ENCODE peak calls at places on chromosome 15, in eight cellular contexts. H is heart left ventricle, W is amniotic stem cell, N is neuronal stem cell, E is AG08395, C is T47D, J is astrocyte of the spinal cord, Z is activated B cell treated with CpG ODN at 0.5 μM for 24 hours. P is an unnamed sample.

GRCh38 chr15:65311760-65312159 is 7.3 kb downstream of the RNU5B-1 start:
- DNase-seq in H (no peak), W (no peak), N (no peak), E (no peak), C (no peak), J (no peak), Z (no peak), P (no peak)

GRCh38 chr15:85527907-85528306 is 147.5 kb downstream of the AKAP13 start:
- DNase-seq in H (peak), W (peak), N (no peak), E (peak), C (no peak), J (peak), Z (no peak), P (no peak)

GRCh38 chr15:99324082-99324620 is 72.9 kb downstream of the LRRC28 start:
- DNase-seq in H (no peak), W (peak), N (no peak), E (peak), C (no peak), J (peak), Z (no peak), P (peak)

GRCh38 chr15:95059346-95059905 is 828.1 kb downstream of the MCTP2 start:
- DNase-seq in H (no peak), W (no peak), N (no peak), E (no peak), C (no peak), J (no peak), Z (no peak), P (no peak)

GRCh38 chr15:69126054-69126469 is 34.4 kb upstream of the GLCE start:
- DNase-seq in H (no peak), W (no peak), N (no peak), E (no peak), C (no peak), J (peak), Z (no peak), P (peak)

GRCh38 chr15:81184188-81184587 is 12.5 kb upstream of the IL16 start:
- DNase-seq in H (no peak), W (no peak), N (no peak), E (peak), C (no peak), J (no peak), Z (no peak), P (no peak)

GRCh38 chr15:63523306-63523990 is 19.1 kb downstream of the USP3 start:
- DNase-seq in H (no peak), W (no peak), N (no peak), E (peak), C (no peak), J (peak), Z (no peak), P (no peak)

GRCh38 chr15:92098869-92099268 is 245.4 kb downstream of the SLCO3A1 start:
- DNase-seq in H (peak), W (no peak), N (no peak), E (peak), C (no peak), J (no peak), Z (no peak), P (no peak)

GRCh38 chr15:57003418-57003817 is 85.0 kb downstream of the TCF12 start:
- DNase-seq in H (no peak), W (peak), N (no peak), E (peak), C (no peak), J (peak), Z (no peak), P (peak)